ENCODE peak calls at places on chromosomes 2 and 18, in six cellular contexts. One of them, this sample, is unnamed.
A peak's percentile ranks its signal among the peaks of the same experiment; 100 is the strongest.

GRCh38 chr18:76479351-76480238 is 15.4 kb downstream of the ZNF516 start:
- DNase-seq in NCI-H1048: no peak
- DNase-seq in AML-193: no peak
- DNase-seq in mucosa of descending colon: no peak
- DNase-seq in fibroblast of pulmonary artery: no peak
- DNase-seq in activated CD4-positive, alpha-beta T cell treated with anti-CD3 and anti-CD28 coated beads, Interleukin-2, amount 10 ng/mL, durations not matched to agents 7 days and 5 days: no peak
- DNase-seq in this sample: no peak

GRCh38 chr2:153495725-153496124 is 17.2 kb upstream of the RPRM start:
- DNase-seq in NCI-H1048: no peak
- DNase-seq in AML-193: no peak
- DNase-seq in mucosa of descending colon: no peak
- DNase-seq in fibroblast of pulmonary artery: no peak
- DNase-seq in activated CD4-positive, alpha-beta T cell treated with anti-CD3 and anti-CD28 coated beads, Interleukin-2, amount 10 ng/mL, durations not matched to agents 7 days and 5 days: no peak
- DNase-seq in this sample: no peak

GRCh38 chr2:68971591-68972231 is 2.7 kb upstream of the GKN1 start:
- DNase-seq in NCI-H1048: no peak
- DNase-seq in AML-193: no peak
- DNase-seq in mucosa of descending colon: peak; percentile 6
- DNase-seq in fibroblast of pulmonary artery: peak; percentile 94
- DNase-seq in activated CD4-positive, alpha-beta T cell treated with anti-CD3 and anti-CD28 coated beads, Interleukin-2, amount 10 ng/mL, durations not matched to agents 7 days and 5 days: no peak
- DNase-seq in this sample: no peak

GRCh38 chr2:222115296-222115695 is 183.5 kb downstream of the PAX3 start:
- DNase-seq in NCI-H1048: no peak
- DNase-seq in AML-193: no peak
- DNase-seq in mucosa of descending colon: no peak
- DNase-seq in fibroblast of pulmonary artery: no peak
- DNase-seq in activated CD4-positive, alpha-beta T cell treated with anti-CD3 and anti-CD28 coated beads, Interleukin-2, amount 10 ng/mL, durations not matched to agents 7 days and 5 days: no peak
- DNase-seq in this sample: no peak

GRCh38 chr2:67604360-67604759 is 207.2 kb downstream of the ETAA1 start:
- DNase-seq in NCI-H1048: no peak
- DNase-seq in AML-193: no peak
- DNase-seq in mucosa of descending colon: no peak
- DNase-seq in fibroblast of pulmonary artery: no peak
- DNase-seq in activated CD4-positive, alpha-beta T cell treated with anti-CD3 and anti-CD28 coated beads, Interleukin-2, amount 10 ng/mL, durations not matched to agents 7 days and 5 days: no peak
- DNase-seq in this sample: no peak

GRCh38 chr2:112547333-112547732 is 5.1 kb downstream of the POLR1B start:
- DNase-seq in NCI-H1048: no peak
- DNase-seq in AML-193: peak; percentile 59
- DNase-seq in mucosa of descending colon: no peak
- DNase-seq in fibroblast of pulmonary artery: peak; percentile 77
- DNase-seq in activated CD4-positive, alpha-beta T cell treated with anti-CD3 and anti-CD28 coated beads, Interleukin-2, amount 10 ng/mL, durations not matched to agents 7 days and 5 days: no peak
- DNase-seq in this sample: no peak

GRCh38 chr2:43032248-43032893 is 194.0 kb downstream of the ZFP36L2 start:
- DNase-seq in NCI-H1048: no peak
- DNase-seq in AML-193: no peak
- DNase-seq in mucosa of descending colon: peak; percentile 88
- DNase-seq in fibroblast of pulmonary artery: peak; percentile 78
- DNase-seq in activated CD4-positive, alpha-beta T cell treated with anti-CD3 and anti-CD28 coated beads, Interleukin-2, amount 10 ng/mL, durations not matched to agents 7 days and 5 days: no peak
- DNase-seq in this sample: no peak

GRCh38 chr18:53906681-53907080 is 317.8 kb downstream of the MBD2 start:
- DNase-seq in NCI-H1048: no peak
- DNase-seq in AML-193: no peak
- DNase-seq in mucosa of descending colon: no peak
- DNase-seq in fibroblast of pulmonary artery: peak; percentile 52
- DNase-seq in activated CD4-positive, alpha-beta T cell treated with anti-CD3 and anti-CD28 coated beads, Interleukin-2, amount 10 ng/mL, durations not matched to agents 7 days and 5 days: no peak
- DNase-seq in this sample: no peak

GRCh38 chr2:32947484-32948143 is 861 bp downstream of the LTBP1 start:
- DNase-seq in NCI-H1048: peak; percentile 1
- DNase-seq in AML-193: no peak
- DNase-seq in mucosa of descending colon: peak; percentile 70
- DNase-seq in fibroblast of pulmonary artery: peak; percentile 58
- DNase-seq in activated CD4-positive, alpha-beta T cell treated with anti-CD3 and anti-CD28 coated beads, Interleukin-2, amount 10 ng/mL, durations not matched to agents 7 days and 5 days: peak; percentile 46
- DNase-seq in this sample: no peak

GRCh38 chr18:79576686-79577351 is 102.8 kb upstream of the CTDP1 start:
- DNase-seq in NCI-H1048: no peak
- DNase-seq in AML-193: no peak
- DNase-seq in mucosa of descending colon: no peak
- DNase-seq in fibroblast of pulmonary artery: peak; percentile 80
- DNase-seq in activated CD4-positive, alpha-beta T cell treated with anti-CD3 and anti-CD28 coated beads, Interleukin-2, amount 10 ng/mL, durations not matched to agents 7 days and 5 days: no peak
- DNase-seq in this sample: no peak